ENCODE peak calls at places on chromosome 15, in four cellular contexts. I, U, K and L are unnamed samples.

GRCh38 chr15:95626501-95627361 is 703.8 kb upstream of the NR2F2 start:
- DNase-seq in U (no peak), I (no peak), K (no peak), L (no peak)

GRCh38 chr15:63575312-63575711 is 21.9 kb upstream of the FBXL22 start:
- DNase-seq in K (no peak), I (no peak), U (no peak), L (no peak)

GRCh38 chr15:60949034-60949977 is 279.8 kb downstream of the RORA start:
- DNase-seq in U (no peak), I (no peak), K (no peak), L (no peak)

GRCh38 chr15:39266882-39267281 is 314.0 kb upstream of the THBS1 start:
- DNase-seq in I (no peak), U (no peak), K (no peak), L (no peak)

GRCh38 chr15:78205856-78206255 is 28.5 kb downstream of the ACSBG1 start:
- DNase-seq in U (no peak), I (peak; percentile 23), K (no peak), L (no peak)

GRCh38 chr15:73752817-73753214 is 335 bp downstream of the INSYN1 start:
- DNase-seq in I (no peak), U (no peak), K (no peak), L (no peak)

GRCh38 chr15:63522143-63522531 is 17.7 kb downstream of the USP3 start:
- DNase-seq in I (no peak), K (no peak), U (no peak), L (no peak)

GRCh38 chr15:38217788-38218609 is 34.6 kb upstream of the SPRED1 start:
- DNase-seq in U (peak; percentile 25), K (no peak), I (no peak), L (no peak)

GRCh38 chr15:59688383-59688887 is 685 bp downstream of the BNIP2 start:
- DNase-seq in K (peak; percentile 42), U (peak; percentile 50), I (no peak), L (no peak)

GRCh38 chr15:58988011-58988785 is 735 bp downstream of the RNF111 start:
- DNase-seq in I (peak; percentile 75), U (peak; percentile 76), K (peak; percentile 62), L (peak; percentile 87)

GRCh38 chr15:73426458-73426994 is 16.4 kb upstream of the REC114 start:
- DNase-seq in U (no peak), K (no peak), I (no peak), L (no peak)

GRCh38 chr15:44216958-44217357 is 21.9 kb upstream of the FRMD5 start:
- DNase-seq in K (no peak), U (no peak), I (no peak), L (no peak)

GRCh38 chr15:85036716-85037115 is 55.1 kb downstream of the PDE8A start:
- DNase-seq in I (no peak), K (no peak), U (no peak), L (no peak)

GRCh38 chr15:42444415-42445063 is 46.4 kb downstream of the ZNF106 start:
- DNase-seq in K (no peak), I (no peak), U (no peak), L (no peak)

GRCh38 chr15:72197460-72198409 is at the start of gene GRAMD2A:
- DNase-seq in I (peak; percentile 43), U (peak; percentile 64), K (no peak), L (no peak)
- TF ChIP-seq POLR2AphosphoS5 in I (no peak), U (no peak), K (no peak), L (no peak)

DNA sequence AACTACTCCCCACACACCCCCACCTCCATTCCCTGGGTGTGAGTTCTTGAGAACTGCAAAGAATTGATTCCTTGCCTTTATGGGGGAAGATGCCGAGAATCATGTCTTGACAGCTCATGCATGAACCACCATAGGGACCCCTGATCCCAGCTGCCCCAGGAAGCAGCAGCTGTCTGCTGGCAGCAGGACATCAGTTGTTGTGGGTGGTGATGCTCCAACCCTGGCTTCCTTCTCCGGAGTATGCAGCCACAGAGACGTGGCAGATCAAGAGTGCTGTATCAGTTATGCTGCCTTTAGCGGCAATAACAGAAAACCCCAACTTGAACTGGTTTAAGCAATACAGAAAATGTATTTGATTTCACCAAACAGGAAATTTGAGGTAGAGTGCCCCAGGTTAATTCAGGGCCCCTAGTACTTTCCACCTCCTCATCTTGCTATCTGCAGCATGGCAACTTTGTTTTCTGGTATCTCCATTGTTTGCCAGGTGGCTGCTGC is 92.2 kb upstream of the TNFAIP8L3 start:
- DNase-seq in U (no peak), I (no peak), K (no peak), L (no peak)
- H3K27ac ChIP-seq in U (no peak overlapping the region), I (no peak overlapping the region), K (no peak overlapping the region), L (no peak overlapping the region)

DNA sequence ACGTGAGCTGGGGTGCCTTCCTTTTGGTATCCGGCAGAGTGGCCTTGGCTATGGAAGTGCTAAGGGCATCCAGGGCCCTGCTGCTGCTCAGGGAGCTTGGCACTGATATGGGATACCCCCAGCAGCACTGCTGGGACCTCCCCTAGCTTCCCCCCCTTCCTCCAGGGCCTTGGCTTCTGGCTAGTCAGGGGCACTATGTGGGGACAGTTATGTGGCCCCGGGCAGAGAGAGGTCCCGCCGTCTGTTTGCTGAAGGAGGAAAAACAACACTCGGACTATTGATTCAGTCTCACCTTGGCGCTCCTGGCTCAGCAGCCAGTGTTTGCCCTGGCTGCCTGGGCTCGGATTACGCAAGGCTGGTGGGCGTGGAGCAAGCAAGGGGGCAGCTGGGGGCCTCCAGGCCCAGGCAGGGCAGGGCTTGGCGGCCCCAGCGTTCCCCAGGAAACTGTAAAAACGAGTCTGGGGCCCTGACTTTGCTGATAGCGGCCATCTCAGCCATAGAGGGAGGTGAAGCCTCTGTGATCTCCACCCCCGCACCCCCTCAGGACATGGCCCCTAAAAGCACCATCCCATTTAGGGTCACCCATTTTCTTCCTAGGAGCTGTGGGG is 5.7 kb downstream of the FURIN start:
- DNase-seq in K (peak; percentile 97), I (peak; percentile 76), U (peak; percentile 88), L (no peak)
- TF ChIP-seq POLR2A in K (no peak), I (no peak), U (no peak), L (no peak)

DNA sequence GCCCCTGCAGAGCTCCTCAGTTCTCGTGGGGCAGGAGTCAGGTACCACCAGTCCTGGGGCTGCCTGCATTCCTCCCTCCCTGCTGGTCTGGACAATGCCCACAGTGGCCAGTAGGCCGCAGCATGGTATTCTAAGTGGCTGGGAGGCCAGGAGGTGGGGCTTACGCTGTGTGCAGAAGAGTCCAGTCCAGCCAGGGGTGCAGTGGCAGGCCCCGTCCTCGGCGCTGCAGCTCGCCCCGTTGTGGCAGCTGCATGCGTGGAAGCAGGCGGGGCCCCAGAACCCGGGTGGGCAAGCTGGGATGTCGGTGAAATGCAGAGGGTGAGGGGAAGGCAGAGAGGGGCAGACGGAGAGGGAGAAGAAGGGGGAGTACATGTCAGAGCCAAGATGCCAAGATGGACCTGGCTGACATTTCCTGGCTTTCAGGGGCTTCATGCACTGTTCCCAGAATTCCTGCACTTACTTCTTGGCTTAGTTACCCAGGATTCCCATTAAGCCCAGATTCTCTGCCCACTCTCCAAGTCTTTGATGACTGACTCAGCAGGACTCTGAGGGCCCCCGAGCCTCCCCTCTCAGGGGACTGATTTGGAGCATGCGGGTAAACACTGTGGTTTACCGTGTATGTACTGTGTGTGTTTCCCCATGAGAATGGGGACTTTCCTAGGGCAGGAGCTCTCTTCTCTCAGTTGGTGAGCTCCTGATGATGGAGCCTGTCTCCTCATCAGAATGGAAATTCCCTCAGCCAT is 47.5 kb downstream of the RAB11A start:
- DNase-seq in U (peak; percentile 57), K (peak; percentile 80), I (peak; percentile 71), L (no peak)
- TF ChIP-seq POLR2AphosphoS5 in U (no peak), K (no peak), I (no peak), L (no peak)

GRCh38 chr15:67543348-67543718 is 830 bp downstream of the MAP2K5 start:
- DNase-seq in I (no peak), U (peak; percentile 27), K (no peak), L (no peak)
- H3K27ac ChIP-seq in I (no peak overlapping the region), U (peak overlapping the region; percentile 90), K (peak overlapping the region; percentile 76), L (peak overlapping the region; percentile 82)

GRCh38 chr15:32029862-32030781 is at the start of gene CHRNA7:
- DNase-seq in K (peak; percentile 12), U (peak; percentile 55), I (peak; percentile 76), L (no peak)
- TF ChIP-seq POLR2A in K (no peak), U (no peak), I (no peak), L (no peak)

GRCh38 chr15:45291822-45292582 is 40.0 kb downstream of the SLC28A2 start:
- DNase-seq in U (no peak), K (no peak), I (no peak), L (no peak)

GRCh38 chr15:45287400-45287799 is 35.4 kb downstream of the SLC28A2 start:
- DNase-seq in U (no peak), I (no peak), K (no peak), L (no peak)

GRCh38 chr15:45285413-45285812 is 33.4 kb downstream of the SLC28A2 start:
- DNase-seq in I (no peak), K (no peak), U (no peak), L (no peak)

DNA sequence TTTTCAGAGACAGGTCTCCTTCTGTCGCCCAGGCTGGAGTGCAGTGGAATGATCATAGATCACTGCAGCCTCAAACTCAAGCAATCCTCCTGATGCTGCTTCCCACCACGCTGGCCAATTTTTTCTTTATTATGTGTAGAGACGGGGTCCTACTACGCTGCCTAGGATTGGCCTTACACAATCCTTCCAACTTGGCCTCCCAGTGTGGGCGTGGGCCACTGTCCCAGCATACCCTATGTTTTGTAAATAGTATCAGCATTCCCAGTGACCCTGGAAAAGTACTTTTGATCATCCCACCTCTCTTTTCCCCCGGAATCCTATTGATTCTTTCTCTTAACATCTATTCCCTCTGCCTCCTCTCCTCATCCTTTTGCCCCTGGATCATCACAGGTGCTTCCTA is 36.9 kb downstream of the SLC28A2 start:
- DNase-seq in K (no peak), U (no peak), I (no peak), L (no peak)
- TF ChIP-seq POLR2AphosphoS5 in K (no peak), U (no peak), I (no peak), L (no peak)

GRCh38 chr15:98711810-98712209 is 63.5 kb downstream of the IGF1R start:
- DNase-seq in I (no peak), U (no peak), K (no peak), L (no peak)
- H3K27ac ChIP-seq in I (no peak overlapping the region), U (no peak overlapping the region), K (no peak overlapping the region), L (no peak overlapping the region)

DNA sequence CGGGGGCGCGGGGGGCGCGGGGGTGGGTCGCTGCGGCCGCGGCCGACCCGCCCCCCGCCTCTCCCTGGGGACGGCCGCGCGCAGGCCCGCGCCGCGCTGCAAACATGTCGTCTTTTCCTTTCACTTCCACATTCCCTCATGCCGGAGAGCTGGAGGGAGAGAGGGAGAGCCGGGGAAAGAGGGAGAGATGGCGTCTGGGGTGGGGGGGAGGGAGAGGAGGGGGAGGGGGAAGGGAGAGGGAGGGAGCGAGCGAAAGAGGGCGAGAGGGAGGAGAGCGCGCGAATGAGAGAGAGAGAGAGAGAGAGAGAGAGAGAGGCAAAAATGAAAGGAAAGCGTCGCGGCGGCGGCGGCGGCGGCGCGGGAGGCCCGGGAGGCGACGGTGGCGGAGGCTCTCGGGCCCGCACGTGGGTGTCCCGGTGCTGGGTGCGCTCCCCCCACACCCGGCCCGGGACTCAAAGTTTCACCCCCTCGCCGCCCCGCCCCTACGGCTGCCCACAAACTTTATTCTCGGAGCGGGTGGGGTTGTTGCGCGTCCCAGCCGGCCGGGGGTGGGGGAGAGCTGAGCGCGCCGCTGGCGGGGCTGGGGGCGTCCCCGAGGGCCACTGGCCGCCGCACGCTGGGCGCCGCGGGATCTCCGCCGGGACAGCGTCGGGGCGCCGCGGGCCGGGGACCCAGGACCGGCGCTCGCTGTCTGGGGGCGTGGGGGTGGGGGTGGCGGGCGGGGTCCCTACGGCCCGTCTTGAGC is 731 bp downstream of the ZNF710 start:
- DNase-seq in I (peak; percentile 55), U (peak; percentile 75), K (peak; percentile 29), L (no peak)
- TF ChIP-seq POLR2A in I (no peak), U (peak; percentile 55), K (no peak), L (no peak)